ENCODE peak calls at places on chromosomes 1 and 21, in four cellular contexts. D is GM12878, C is HepG2, P is H1. Q is an unnamed sample.

GRCh38 chr1:224873645-224874369 is 55.7 kb upstream of the DNAH14 start:
- DNase-seq in P (no peak), D (no peak), C (peak), Q (no peak)

GRCh38 chr1:29343908-29344307 is 107.6 kb downstream of the PTPRU start:
- DNase-seq in D (no peak), P (no peak), C (no peak), Q (no peak)

GRCh38 chr21:20570824-20571232 is 427.4 kb upstream of the NCAM2 start:
- DNase-seq in C (no peak), D (no peak), P (peak), Q (peak)

GRCh38 chr1:41394918-41395598 is 33.8 kb downstream of the FOXO6 start:
- DNase-seq in C (no peak), P (peak), D (no peak), Q (peak)

GRCh38 chr1:37519613-37520012 is 5.0 kb upstream of the MEAF6 start:
- DNase-seq in P (no peak), C (no peak), D (no peak), Q (no peak)

GRCh38 chr1:162502928-162503327 is 5.3 kb downstream of the UHMK1 start:
- DNase-seq in D (no peak), P (no peak), C (no peak), Q (no peak)

GRCh38 chr1:24995121-24995520 is 65.0 kb upstream of the RUNX3 start:
- DNase-seq in D (no peak), C (no peak), P (no peak), Q (no peak)

GRCh38 chr1:14297356-14297755 is 301.1 kb upstream of the KAZN start:
- DNase-seq in P (no peak), D (no peak), C (no peak), Q (no peak)

GRCh38 chr1:200423235-200423634 is 13.4 kb upstream of the ZNF281 start:
- DNase-seq in D (no peak), P (no peak), C (no peak), Q (no peak)

GRCh38 chr1:169048043-169048442 is 58.4 kb upstream of the ATP1B1 start:
- DNase-seq in D (no peak), P (no peak), C (no peak), Q (no peak)

GRCh38 chr1:78045850-78046778 is at the start of gene GIPC2:
- DNase-seq in C (peak), D (no peak), P (peak), Q (peak)

GRCh38 chr1:20211511-20211931 is 25.2 kb upstream of the PLA2G2C start:
- DNase-seq in D (no peak), P (no peak), C (no peak), Q (no peak)

GRCh38 chr1:110098222-110099026 is 13.8 kb upstream of the UBL4B start:
- DNase-seq in D (no peak), P (no peak), C (no peak), Q (no peak)

GRCh38 chr1:219792337-219793021 is 135.9 kb downstream of the SLC30A10 start:
- DNase-seq in C (no peak), D (no peak), P (no peak), Q (no peak)

GRCh38 chr1:40976952-40977690 is 2.4 kb upstream of the CTPS1 start:
- DNase-seq in P (no peak), D (no peak), C (no peak), Q (no peak)

GRCh38 chr1:46062651-46063319 is 69.6 kb downstream of the PIK3R3 start:
- DNase-seq in P (no peak), D (peak), C (no peak), Q (no peak)

GRCh38 chr1:89310505-89310904 is 37.8 kb upstream of the GBP5 start:
- DNase-seq in D (peak), C (no peak), P (no peak), Q (no peak)

GRCh38 chr1:193552274-193552673 is 365.9 kb upstream of the B3GALT2 start:
- DNase-seq in D (no peak), C (no peak), P (no peak), Q (no peak)

GRCh38 chr1:160400284-160400645 is at the start of gene VANGL2:
- DNase-seq in D (no peak), C (no peak), P (peak), Q (peak)

GRCh38 chr1:159171254-159171687 is at the start of gene CADM3:
- DNase-seq in P (peak), C (no peak), D (no peak), Q (no peak)

GRCh38 chr1:236523704-236524141 is at the start of gene LGALS8:
- DNase-seq in D (no peak), C (peak), P (peak), Q (no peak)

GRCh38 chr1:179867493-179868330 is 9.9 kb downstream of the TOR1AIP2 start:
- DNase-seq in C (peak), D (no peak), P (peak), Q (no peak)

GRCh38 chr1:224435318-224435763 is 744 bp upstream of the WDR26 start:
- DNase-seq in C (no peak), D (no peak), P (peak), Q (no peak)

GRCh38 chr1:17696417-17697301 is 58.5 kb upstream of the ACTL8 start:
- DNase-seq in D (no peak), C (no peak), P (peak), Q (peak)

GRCh38 chr1:78408830-78409229 is 81.9 kb upstream of the PTGFR start:
- DNase-seq in D (no peak), C (no peak), P (no peak), Q (no peak)

GRCh38 chr1:32703479-32704291 is 1.1 kb upstream of the SYNC start:
- DNase-seq in C (no peak), P (no peak), D (no peak), Q (peak)

GRCh38 chr1:38208720-38209632 is 162.4 kb upstream of the POU3F1 start:
- DNase-seq in D (peak), C (no peak), P (no peak), Q (no peak)

GRCh38 chr1:6096243-6097116 is 50.8 kb downstream of the KCNAB2 start:
- DNase-seq in D (no peak), P (no peak), C (no peak), Q (no peak)

GRCh38 chr1:187931781-187932180 is 1103.0 kb downstream of the PLA2G4A start:
- DNase-seq in C (no peak), D (no peak), P (no peak), Q (no peak)

GRCh38 chr1:234270581-234271242 is 102.5 kb upstream of the COA6 start:
- DNase-seq in C (no peak), D (no peak), P (no peak), Q (no peak)

GRCh38 chr1:84077476-84078107 is 66.5 kb upstream of the PRKACB start:
- DNase-seq in D (no peak), C (peak), P (peak), Q (peak)

GRCh38 chr1:59705849-59706599 is 108.7 kb upstream of the HOOK1 start:
- DNase-seq in D (no peak), P (no peak), C (no peak), Q (no peak)

GRCh38 chr1:157359309-157360020 is 192.8 kb downstream of the FCRL5 start:
- DNase-seq in D (no peak), P (no peak), C (no peak), Q (no peak)

GRCh38 chr1:26351591-26352337 is 2.2 kb downstream of the CRYBG2 start:
- DNase-seq in C (peak), D (no peak), P (no peak), Q (no peak)

GRCh38 chr1:25099343-25099951 is 132.9 kb downstream of the SYF2 start:
- DNase-seq in P (no peak), D (no peak), C (peak), Q (no peak)

DNA sequence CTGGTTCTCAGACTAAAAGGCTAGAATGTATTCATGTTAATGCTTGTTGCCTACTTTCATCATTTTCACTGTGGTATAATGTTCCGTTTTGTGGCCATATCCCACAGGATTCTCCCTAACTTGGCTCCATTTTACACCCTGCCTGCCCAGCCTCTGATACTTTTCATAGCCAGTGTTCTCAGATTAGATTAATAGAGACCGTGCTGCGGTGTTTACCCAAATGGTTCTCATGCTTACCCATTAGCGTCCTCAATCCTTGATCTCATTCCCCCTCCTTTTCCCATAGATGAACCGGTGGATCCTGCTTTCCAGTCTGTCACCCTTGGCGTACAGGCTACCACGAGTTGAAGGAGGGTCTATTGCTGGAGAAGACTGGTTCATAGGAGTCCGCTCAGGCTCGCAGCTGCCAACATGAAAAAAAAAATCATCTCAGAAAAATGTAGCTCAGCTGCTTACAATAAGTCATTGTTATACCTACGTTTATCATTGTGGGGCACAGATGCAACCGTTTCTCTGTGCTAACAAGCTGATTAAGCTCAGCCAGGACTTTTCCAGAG is 78.7 kb downstream of the SETD4 start:
- DNase-seq in D (no peak), P (no peak), C (no peak), Q (no peak)
- H3K9ac ChIP-seq in D (no peak), P (no peak), C (no peak), Q (no peak)

GRCh38 chr1:50246869-50247268 is 138.1 kb downstream of the ELAVL4 start:
- DNase-seq in C (peak), P (no peak), D (no peak), Q (no peak)

GRCh38 chr1:50257029-50257428 is 148.3 kb downstream of the ELAVL4 start:
- DNase-seq in D (no peak), C (no peak), P (no peak), Q (no peak)

DNA sequence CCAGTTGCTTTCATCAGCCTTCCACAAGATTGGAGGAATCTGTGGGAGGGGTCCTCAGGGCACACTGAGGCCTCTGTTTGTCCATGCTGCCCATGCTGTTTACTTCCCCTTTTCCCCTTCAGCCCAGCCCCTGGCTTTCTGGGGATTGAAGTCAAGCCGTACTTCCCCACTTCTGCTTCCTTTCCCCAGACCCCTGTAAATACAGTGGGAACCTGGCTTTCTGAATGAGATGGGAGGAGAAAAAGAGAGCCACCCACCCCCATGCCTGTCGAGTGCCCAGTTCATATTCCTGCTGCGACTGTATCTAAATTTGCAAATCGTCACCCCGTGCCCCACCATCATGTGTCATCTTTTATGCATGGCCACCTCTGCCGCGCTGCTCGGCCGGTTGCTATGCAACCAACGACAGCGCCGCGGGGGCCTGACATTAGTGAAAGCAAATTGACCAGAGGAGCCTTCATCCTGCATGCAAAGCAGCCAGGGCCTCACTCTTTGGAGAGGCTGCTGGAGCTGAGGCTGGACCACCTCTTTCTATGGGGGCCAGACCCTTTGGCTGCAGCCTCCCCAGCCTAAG is 143.0 kb downstream of the ELAVL4 start:
- DNase-seq in D (no peak), C (no peak), P (peak), Q (peak)
- TF ChIP-seq YY1 in D (no peak), C (no peak), P (no peak), Q (no peak)

GRCh38 chr1:185720633-185721272 is 13.4 kb upstream of the HMCN1 start:
- DNase-seq in P (no peak), C (peak), D (no peak), Q (peak)

GRCh38 chr1:185721553-185721952 is 12.6 kb upstream of the HMCN1 start:
- DNase-seq in P (no peak), C (no peak), D (no peak), Q (no peak)

GRCh38 chr1:185716095-185716494 is 18.1 kb upstream of the HMCN1 start:
- DNase-seq in D (no peak), C (no peak), P (no peak), Q (no peak)

GRCh38 chr1:185719021-185719420 is 15.2 kb upstream of the HMCN1 start:
- DNase-seq in C (no peak), P (no peak), D (no peak), Q (no peak)
- TF ChIP-seq SUZ12 in C (no peak), P (no peak), D (no peak), Q (no peak)

GRCh38 chr1:53289050-53289429 is 38.8 kb downstream of the LRP8 start:
- DNase-seq in P (no peak), D (no peak), C (no peak), Q (no peak)
- H3K9ac ChIP-seq in P (no peak), D (no peak), C (no peak), Q (no peak)

DNA sequence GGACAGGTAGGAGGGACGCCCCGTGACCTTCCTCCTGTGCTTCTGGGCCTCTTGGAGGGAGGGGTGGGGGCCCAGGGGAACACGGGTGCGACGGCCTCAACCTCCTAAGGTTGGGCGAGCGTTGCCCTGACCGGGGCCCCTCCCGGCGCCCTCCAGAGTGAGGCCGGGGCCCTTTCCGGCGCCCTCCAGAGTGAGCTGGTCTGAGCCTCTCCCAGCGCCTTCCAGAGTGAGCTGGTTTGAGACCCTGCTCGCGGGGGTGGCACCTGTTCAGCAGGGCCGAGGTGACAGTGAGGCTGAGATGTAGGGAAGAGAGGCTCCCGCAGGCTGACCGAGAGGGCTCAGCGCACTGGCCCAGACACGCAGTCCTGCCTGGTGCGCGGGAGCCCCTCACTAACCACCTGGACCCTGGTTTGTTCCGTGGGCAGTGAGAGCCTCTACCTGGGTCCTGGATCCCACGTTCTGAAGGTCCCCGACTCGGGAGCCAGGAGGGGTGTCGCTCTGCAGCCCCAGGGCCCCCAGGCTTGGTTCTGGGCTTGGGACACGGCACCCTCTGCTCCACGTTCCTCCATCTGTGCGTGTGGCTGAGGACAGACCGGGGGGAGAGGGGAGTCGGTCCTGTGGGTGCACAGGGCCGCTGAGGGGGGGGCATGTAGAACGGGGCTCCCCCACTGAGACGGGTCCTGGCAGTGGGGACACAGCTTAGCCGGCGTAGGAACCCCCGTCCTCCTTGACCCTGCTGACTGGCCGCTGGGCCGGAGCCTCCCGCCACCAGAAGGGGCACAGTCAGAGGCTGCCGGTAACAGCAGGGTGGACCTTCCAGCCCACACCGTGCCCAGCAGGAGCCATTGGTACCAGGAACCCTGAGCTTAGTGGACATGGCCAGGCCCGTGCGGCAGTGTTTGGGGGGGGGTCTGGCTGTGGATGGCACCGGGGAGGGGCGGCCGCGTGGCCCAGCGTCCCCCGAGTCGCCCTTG is 1.5 kb downstream of the COL6A1 start:
- DNase-seq in D (no peak), P (peak), C (no peak), Q (no peak)
- TF ChIP-seq YY1 in D (no peak), P (no peak), C (no peak), Q (no peak)

DNA sequence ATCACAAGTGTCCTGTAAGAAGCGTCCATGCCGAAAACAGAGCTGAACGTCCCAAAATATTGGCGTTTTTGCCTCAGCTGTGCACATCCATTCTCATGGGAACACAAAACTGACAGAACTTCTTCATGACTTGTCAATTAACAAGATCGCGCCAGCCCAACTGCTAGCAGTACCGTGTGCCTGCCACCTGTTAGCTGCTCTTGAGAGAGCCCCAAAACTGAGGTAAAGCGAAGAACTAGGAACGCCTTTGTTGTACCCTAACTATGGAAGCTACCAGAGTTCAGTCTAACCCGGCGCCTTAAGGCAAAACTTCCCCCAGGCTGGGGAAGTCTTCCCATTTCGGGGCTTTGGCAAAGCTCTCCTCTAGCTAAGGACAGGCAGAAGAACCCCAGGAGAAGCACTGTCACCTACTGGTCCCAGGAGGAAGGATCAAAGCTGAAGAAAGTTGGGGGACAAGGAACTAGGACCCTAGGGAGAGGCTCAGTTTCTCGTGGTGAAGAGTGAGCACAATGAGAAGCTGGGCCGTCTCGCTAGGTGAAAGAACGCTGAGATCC is 719 bp downstream of the EYA3 start:
- DNase-seq in D (no peak), P (no peak), C (peak), Q (peak)
- TF ChIP-seq SUZ12 in D (no peak), P (no peak), C (no peak), Q (no peak)

DNA sequence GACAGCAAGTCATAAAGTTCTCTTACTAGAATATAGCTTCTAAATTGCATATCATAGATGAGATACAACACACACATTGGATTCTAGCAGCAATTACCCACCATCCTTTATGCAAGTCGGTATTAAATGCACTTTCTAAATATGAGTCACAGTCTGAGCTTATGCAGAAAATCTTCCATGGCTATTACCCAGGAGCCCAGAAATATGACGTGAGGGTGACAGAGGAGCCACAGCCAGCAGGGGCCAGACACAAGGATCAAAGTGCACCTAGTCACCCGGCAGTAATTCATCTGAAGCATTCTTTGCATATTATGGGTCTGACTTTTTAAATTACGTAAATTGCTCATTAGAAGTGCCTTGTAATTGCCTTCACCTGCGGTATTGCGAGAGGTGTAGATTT is 470.2 kb upstream of the VAMP3 start:
- DNase-seq in D (no peak), C (peak), P (no peak), Q (no peak)
- H3K9ac ChIP-seq in D (no peak), C (no peak), P (no peak), Q (no peak)

GRCh38 chr1:93625582-93626327 is 55.9 kb downstream of the BCAR3 start:
- DNase-seq in C (no peak), P (no peak), D (no peak), Q (no peak)

GRCh38 chr1:93630168-93630567 is 51.5 kb downstream of the BCAR3 start:
- DNase-seq in D (no peak), C (no peak), P (no peak), Q (no peak)

GRCh38 chr1:93628682-93629081 is 53.0 kb downstream of the BCAR3 start:
- DNase-seq in D (no peak), C (no peak), P (no peak), Q (no peak)

GRCh38 chr1:93631626-93632365 is 49.8 kb downstream of the BCAR3 start:
- DNase-seq in C (peak), D (no peak), P (no peak), Q (no peak)

GRCh38 chr1:93629101-93630059 is 52.3 kb downstream of the BCAR3 start:
- DNase-seq in D (peak), P (no peak), C (peak), Q (no peak)
- TF ChIP-seq YY1 in D (peak), P (no peak), C (no peak), Q (no peak)

Q was measured in NT2/D1.